ENCODE peak calls at places on chromosomes 5 and 9, in eight cellular contexts. V, Q, S, U, X, K, C and P are unnamed samples.
A peak's percentile ranks its signal among the peaks of the same experiment; 100 is the strongest.

GRCh38 chr5:140642718-140643117 is 3.5 kb downstream of the TMCO6 start:
- DNase-seq in V (no peak), Q (no peak), S (no peak), U (no peak), X (no peak), K (no peak), C (no peak), P (no peak)

GRCh38 chr5:37855438-37855837 is 15.6 kb upstream of the GDNF start:
- DNase-seq in V (no peak), Q (no peak), S (no peak), U (no peak), X (no peak), K (no peak), C (no peak), P (no peak)

GRCh38 chr9:71975833-71976232 is 64.4 kb downstream of the C9orf85 start:
- DNase-seq in V (no peak), Q (no peak), S (no peak), U (no peak), X (no peak), K (no peak), C (no peak), P (no peak)

GRCh38 chr5:32859211-32859641 is 148.1 kb downstream of the NPR3 start:
- DNase-seq in V (no peak), Q (no peak), S (no peak), U (no peak), X (no peak), K (no peak), C (no peak), P (no peak)

GRCh38 chr9:135297716-135298075 is 181.9 kb upstream of the PPP1R26 start:
- DNase-seq in V (no peak), Q (no peak), S (no peak), U (peak; percentile 20), X (peak; percentile 43), K (no peak), C (no peak), P (no peak)

GRCh38 chr9:124478014-124478753 is 27.9 kb downstream of the ADGRD2 start:
- DNase-seq in V (no peak), Q (no peak), S (no peak), U (no peak), X (peak; percentile 73), K (no peak), C (no peak), P (no peak)

GRCh38 chr9:79301549-79301948 is 270.2 kb upstream of the TLE4 start:
- DNase-seq in V (no peak), Q (no peak), S (no peak), U (no peak), X (no peak), K (no peak), C (no peak), P (no peak)

GRCh38 chr5:17436345-17436744 is 61.7 kb upstream of the TAF11L2 start:
- DNase-seq in V (no peak), Q (no peak), S (no peak), U (no peak), X (no peak), K (no peak), C (no peak), P (no peak)

GRCh38 chr9:101705135-101705661 is 33.2 kb downstream of the GRIN3A start:
- DNase-seq in V (no peak), Q (peak; percentile 19), S (no peak), U (peak; percentile 53), X (peak; percentile 88), K (no peak), C (no peak), P (peak; percentile 50)

GRCh38 chr9:6080154-6080716 is 64.8 kb upstream of the RANBP6 start:
- DNase-seq in V (peak; percentile 82), Q (peak; percentile 81), S (peak; percentile 85), U (peak; percentile 96), X (peak; percentile 99), K (peak; percentile 90), C (peak; percentile 13), P (peak; percentile 91)

GRCh38 chr9:114037961-114038723 is 40.0 kb downstream of the AMBP start:
- DNase-seq in V (no peak), Q (no peak), S (no peak), U (peak; percentile 85), X (peak; percentile 71), K (peak; percentile 8), C (no peak), P (no peak)

GRCh38 chr5:1540831-1541661 is 17.3 kb upstream of the LPCAT1 start:
- DNase-seq in V (no peak), Q (no peak), S (no peak), U (no peak), X (peak; percentile 34), K (peak; percentile 9), C (no peak), P (peak; percentile 64)

GRCh38 chr9:91785403-91785917 is 164.6 kb downstream of the ROR2 start:
- DNase-seq in V (peak; percentile 1), Q (no peak), S (no peak), U (no peak), X (peak; percentile 23), K (no peak), C (no peak), P (no peak)

GRCh38 chr5:149227168-149227826 is 44.4 kb upstream of the AFAP1L1 start:
- DNase-seq in V (no peak), Q (no peak), S (peak; percentile 79), U (no peak), X (no peak), K (no peak), C (no peak), P (no peak)

GRCh38 chr5:171573451-171574160 is 154.2 kb downstream of the FGF18 start:
- DNase-seq in V (no peak), Q (no peak), S (no peak), U (peak; percentile 55), X (peak; percentile 55), K (no peak), C (no peak), P (no peak)

GRCh38 chr9:128719919-128720605 is 3.9 kb downstream of the ZDHHC12 start:
- DNase-seq in V (no peak), Q (no peak), S (no peak), U (peak; percentile 57), X (peak; percentile 57), K (no peak), C (no peak), P (no peak)
- H3K4me3 ChIP-seq in V (no peak overlapping the region), Q (no peak overlapping the region), S (no peak overlapping the region), U (no peak overlapping the region), X (no peak overlapping the region), K (no peak overlapping the region), C (no peak overlapping the region), P (no peak overlapping the region)

GRCh38 chr5:317086-317811 is 4.3 kb upstream of the AHRR start:
- DNase-seq in V (no peak), Q (no peak), S (no peak), U (peak; percentile 56), X (peak; percentile 93), K (no peak), C (no peak), P (no peak)

GRCh38 chr5:318341-318897 is 3.1 kb upstream of the AHRR start:
- DNase-seq in V (no peak), Q (no peak), S (peak; percentile 56), U (no peak), X (no peak), K (no peak), C (no peak), P (no peak)

GRCh38 chr5:321233-321725 is at the start of gene AHRR:
- DNase-seq in V (peak; percentile 41), Q (peak; percentile 71), S (no peak), U (no peak), X (peak; percentile 92), K (no peak), C (no peak), P (peak; percentile 65)

GRCh38 chr5:320524-321232 is 836 bp upstream of the AHRR start:
- DNase-seq in V (no peak), Q (no peak), S (no peak), U (no peak), X (peak; percentile 73), K (no peak), C (no peak), P (no peak)

GRCh38 chr5:318931-319601 is 2.4 kb upstream of the AHRR start:
- DNase-seq in V (no peak), Q (no peak), S (no peak), U (no peak), X (peak; percentile 44), K (no peak), C (no peak), P (no peak)
- H3K27ac ChIP-seq in V (no peak overlapping the region), Q (no peak overlapping the region), S (no peak overlapping the region), U (no peak overlapping the region), X (no peak overlapping the region), K (no peak overlapping the region), C (no peak overlapping the region), P (no peak overlapping the region)

DNA sequence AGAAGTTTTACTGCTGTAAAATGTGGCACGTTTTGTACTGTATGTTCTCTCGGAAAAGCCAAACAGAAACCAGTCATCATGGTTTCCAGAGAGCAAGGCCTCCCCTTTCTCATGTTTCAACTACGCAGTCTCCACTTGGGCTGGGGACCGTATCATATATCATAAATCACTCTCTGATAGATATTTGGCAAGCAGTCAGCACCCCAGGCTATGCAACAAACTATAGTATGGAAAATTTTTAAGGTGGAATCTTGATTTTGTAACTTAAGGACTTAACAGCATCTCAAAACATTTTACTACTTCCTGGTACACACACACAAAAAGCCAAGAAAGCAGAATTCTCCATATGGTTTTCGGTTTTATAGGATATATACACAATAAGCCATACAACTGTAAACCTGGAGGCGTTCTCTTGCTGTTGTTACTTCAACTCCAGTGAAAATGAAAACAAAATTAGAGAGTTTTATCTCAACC is 283.6 kb downstream of the NFIB start:
- DNase-seq in V (peak; percentile 37), Q (no peak), S (peak; percentile 83), U (no peak), X (no peak), K (no peak), C (no peak), P (no peak)
- H3K4me1 ChIP-seq in V (peaks cover 1% of the 10 kb centered on the region), Q (peaks cover 62% of the 10 kb centered on the region), S (peaks cover 32% of the 10 kb centered on the region), U (peaks cover 38% of the 10 kb centered on the region), X (peaks cover 3% of the 10 kb centered on the region), K (no peaks in the 10 kb centered on the region), C (no peaks in the 10 kb centered on the region), P (peaks cover 6% of the 10 kb centered on the region)

GRCh38 chr9:133117271-133118178 is 3.5 kb downstream of the RALGDS start:
- DNase-seq in V (peak; percentile 51), Q (peak; percentile 71), S (no peak), U (peak; percentile 77), X (no peak), K (no peak), C (no peak), P (peak; percentile 85)

GRCh38 chr9:133119461-133120342 is 1.3 kb downstream of the RALGDS start:
- DNase-seq in V (no peak), Q (peak; percentile 42), S (no peak), U (peak; percentile 80), X (no peak), K (no peak), C (no peak), P (no peak)

GRCh38 chr9:133118568-133118967 is 2.5 kb downstream of the RALGDS start:
- DNase-seq in V (no peak), Q (no peak), S (no peak), U (peak; percentile 37), X (no peak), K (no peak), C (no peak), P (peak; percentile 36)

GRCh38 chr9:133119039-133119438 is 2.0 kb downstream of the RALGDS start:
- DNase-seq in V (no peak), Q (peak; percentile 55), S (no peak), U (peak; percentile 72), X (no peak), K (peak; percentile 47), C (no peak), P (no peak)

DNA sequence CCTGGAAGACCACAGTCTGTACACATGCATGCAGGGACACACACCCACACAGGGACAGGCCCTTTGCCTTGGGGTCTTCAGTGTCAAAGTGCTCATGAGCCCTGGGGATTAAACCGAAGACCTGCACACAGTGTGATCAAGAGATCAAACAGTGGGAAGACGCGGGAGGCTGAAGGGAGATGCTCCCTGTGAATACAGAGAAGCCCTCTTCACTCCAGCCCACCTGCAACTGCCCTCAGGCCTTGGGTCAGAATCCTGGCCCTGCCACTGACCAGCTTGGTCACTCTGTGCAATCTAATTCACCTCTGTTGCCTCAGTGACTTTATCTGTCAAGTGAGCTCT is 2.9 kb downstream of the RALGDS start:
- DNase-seq in V (no peak), Q (no peak), S (no peak), U (no peak), X (no peak), K (no peak), C (no peak), P (peak; percentile 26)
- H3K4me3 ChIP-seq in V (no peak overlapping the region), Q (peak overlapping the region; percentile 83), S (no peak overlapping the region), U (no peak overlapping the region), X (no peak overlapping the region), K (no peak overlapping the region), C (no peak overlapping the region), P (no peak overlapping the region)